ENCODE peak calls at places on chromosomes 3 and 15, in nine cellular contexts. F is bronchial epithelial cell; U is ovary; M is cardiac fibroblast; T is ascending aorta; J is fibroblast of mammary gland; Q is tibial nerve; K is CD4-positive, alpha-beta memory T cell; H is left lung. G is an unnamed sample.

GRCh38 chr15:48645558-48646330 is at the start of gene FBN1:
- DNase-seq in F (no peak), U (peak; percentile 89), M (peak; percentile 96), T (peak; percentile 23), J (peak; percentile 90), Q (peak; percentile 83), K (no peak), H (peak; percentile 56), G (no peak)

GRCh38 chr3:64740232-64740631 is 52.4 kb upstream of the ADAMTS9 start:
- DNase-seq in F (no peak), U (no peak), M (peak; percentile 69), T (no peak), J (peak; percentile 69), Q (peak; percentile 16), K (no peak), H (no peak), G (no peak)

GRCh38 chr3:30408105-30408557 is 198.3 kb upstream of the TGFBR2 start:
- DNase-seq in F (peak; percentile 31), U (no peak), M (peak; percentile 41), T (no peak), J (peak; percentile 57), Q (no peak), K (no peak), H (no peak), G (no peak)

GRCh38 chr3:15291589-15292541 is 40.5 kb downstream of the SH3BP5 start:
- DNase-seq in F (no peak), U (no peak), M (no peak), T (no peak), J (peak; percentile 55), Q (no peak), K (peak; percentile 92), H (peak; percentile 33), G (peak; percentile 39)

GRCh38 chr3:38984110-38984509 is 67.6 kb downstream of the SCN11A start:
- DNase-seq in F (peak; percentile 16), U (no peak), M (no peak), T (no peak), J (no peak), Q (no peak), K (no peak), H (no peak), G (no peak)

GRCh38 chr15:43370310-43370974 is 401 bp downstream of the ZSCAN29 start:
- DNase-seq in F (peak; percentile 19), U (peak; percentile 27), M (peak; percentile 35), T (no peak), J (peak; percentile 36), Q (no peak), K (no peak), H (peak; percentile 38), G (no peak)

GRCh38 chr3:123431658-123432323 is 17.1 kb downstream of the ADCY5 start:
- DNase-seq in F (no peak), U (no peak), M (no peak), T (no peak), J (no peak), Q (no peak), K (no peak), H (no peak), G (no peak)

GRCh38 chr3:159378391-159378790 is 576.5 kb downstream of the MFSD1 start:
- DNase-seq in F (no peak), U (no peak), M (no peak), T (no peak), J (no peak), Q (no peak), K (no peak), H (no peak), G (no peak)

GRCh38 chr3:115834068-115834467 is 210.8 kb downstream of the GAP43 start:
- DNase-seq in F (peak; percentile 79), U (no peak), M (peak; percentile 73), T (no peak), J (peak; percentile 81), Q (no peak), K (no peak), H (no peak), G (no peak)

GRCh38 chr15:56913670-56914069 is 4.8 kb upstream of the TCF12 start:
- DNase-seq in F (no peak), U (no peak), M (peak; percentile 68), T (no peak), J (no peak), Q (no peak), K (no peak), H (no peak), G (no peak)

DNA sequence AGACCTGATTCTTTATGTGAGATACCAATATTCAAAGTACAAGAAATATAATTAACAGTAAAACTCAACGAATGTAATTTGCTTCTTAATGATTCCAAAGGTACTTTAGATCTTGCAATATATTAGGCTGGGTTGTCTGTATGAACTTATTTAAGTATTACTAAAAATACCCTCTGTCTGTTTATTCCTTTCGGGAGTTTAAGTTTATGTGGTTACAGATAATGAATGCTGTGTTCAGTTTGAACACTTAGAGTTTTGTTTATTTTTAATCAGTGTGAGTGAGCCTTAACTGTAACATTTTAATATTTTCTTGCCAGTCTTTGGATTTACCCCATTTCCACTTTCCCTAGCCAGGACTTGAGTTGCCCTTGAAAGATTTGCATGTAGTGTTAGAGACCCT is 3.5 kb downstream of the PDE8A start:
- DNase-seq in F (no peak), U (no peak), M (no peak), T (no peak), J (no peak), Q (no peak), K (no peak), H (no peak), G (no peak)
- H3K4me3 ChIP-seq in F (no peak overlapping the region), U (no peak overlapping the region), M (no peak overlapping the region), T (no peak overlapping the region), J (no peak overlapping the region), Q (no peak overlapping the region), K (no peak overlapping the region), H (no peak overlapping the region), G (no peak overlapping the region)

GRCh38 chr3:72739521-72740466 is 108.5 kb downstream of the SHQ1 start:
- DNase-seq in F (no peak), U (no peak), M (peak; percentile 27), T (no peak), J (peak; percentile 49), Q (no peak), K (no peak), H (no peak), G (no peak)
- H3K4me3 ChIP-seq in F (no peak overlapping the region), U (no peak overlapping the region), M (no peak overlapping the region), T (no peak overlapping the region), J (no peak overlapping the region), Q (no peak overlapping the region), K (peak overlapping the region; percentile 63), H (peak overlapping the region; percentile 42), G (peak overlapping the region; percentile 56)

DNA sequence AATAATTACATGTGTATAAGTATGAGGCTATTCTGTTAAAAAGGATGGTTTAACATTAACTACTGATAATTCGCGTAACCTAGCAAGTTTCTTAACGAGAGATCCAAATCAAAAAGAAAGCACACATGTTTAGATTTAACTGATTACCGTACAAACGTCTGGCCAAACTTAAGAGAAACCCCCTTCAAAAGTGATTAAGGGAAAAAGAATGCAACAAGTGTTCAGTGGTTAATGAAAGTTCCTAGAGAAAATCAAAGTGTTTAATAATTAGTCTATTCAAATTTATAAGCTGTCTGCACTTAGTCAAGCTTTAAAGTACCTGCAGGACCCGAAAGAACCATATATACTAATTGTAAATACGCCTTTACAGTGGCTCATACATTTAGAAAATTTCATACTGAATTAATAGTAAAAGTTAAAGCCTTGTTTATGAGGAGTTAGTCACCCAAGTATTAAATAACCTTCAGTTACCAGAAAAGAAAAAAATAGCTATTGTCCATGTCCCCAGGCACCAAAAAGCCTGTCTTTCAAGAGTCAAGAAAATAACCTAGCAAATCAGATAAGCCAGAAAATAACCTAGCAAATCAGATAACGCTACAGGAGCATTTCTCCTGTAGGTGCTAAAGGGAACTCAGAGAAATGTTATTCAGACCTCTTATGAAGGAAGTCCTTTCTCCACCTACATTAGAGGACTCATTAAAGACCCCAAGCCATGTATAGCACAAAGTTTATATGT is 34.6 kb downstream of the ZNF589 start:
- DNase-seq in F (peak; percentile 28), U (no peak), M (no peak), T (no peak), J (no peak), Q (no peak), K (no peak), H (no peak), G (no peak)
- H3K4me3 ChIP-seq in F (no peak overlapping the region), U (no peak overlapping the region), M (no peak overlapping the region), T (no peak overlapping the region), J (no peak overlapping the region), Q (no peak overlapping the region), K (no peak overlapping the region), H (no peak overlapping the region), G (no peak overlapping the region)

GRCh38 chr15:87589134-87589533 is 667.4 kb downstream of the NTRK3 start:
- DNase-seq in F (no peak), U (no peak), M (no peak), T (no peak), J (no peak), Q (no peak), K (no peak), H (no peak), G (no peak)
- H3K4me3 ChIP-seq in F (no peak overlapping the region), U (no peak overlapping the region), M (no peak overlapping the region), T (no peak overlapping the region), J (no peak overlapping the region), Q (no peak overlapping the region), K (no peak overlapping the region), H (no peak overlapping the region), G (no peak overlapping the region)

GRCh38 chr15:32872606-32873291 is 154.9 kb downstream of the GREM1 start:
- DNase-seq in F (no peak), U (no peak), M (peak; percentile 50), T (no peak), J (peak; percentile 89), Q (peak; percentile 43), K (no peak), H (no peak), G (no peak)

GRCh38 chr15:32873292-32874114 is 155.7 kb downstream of the GREM1 start:
- DNase-seq in F (no peak), U (no peak), M (peak; percentile 52), T (no peak), J (peak; percentile 69), Q (no peak), K (no peak), H (no peak), G (no peak)

GRCh38 chr15:32869814-32870213 is 152.0 kb downstream of the GREM1 start:
- DNase-seq in F (no peak), U (no peak), M (no peak), T (no peak), J (no peak), Q (no peak), K (no peak), H (no peak), G (no peak)

GRCh38 chr15:32871887-32872286 is 154.1 kb downstream of the GREM1 start:
- DNase-seq in F (no peak), U (no peak), M (no peak), T (no peak), J (no peak), Q (no peak), K (no peak), H (no peak), G (no peak)

GRCh38 chr15:32870240-32871033 is 152.6 kb downstream of the GREM1 start:
- DNase-seq in F (peak; percentile 52), U (no peak), M (peak; percentile 98), T (no peak), J (peak; percentile 99), Q (no peak), K (no peak), H (no peak), G (no peak)
- H3K4me3 ChIP-seq in F (no peak overlapping the region), U (no peak overlapping the region), M (no peak overlapping the region), T (no peak overlapping the region), J (no peak overlapping the region), Q (no peak overlapping the region), K (no peak overlapping the region), H (no peak overlapping the region), G (no peak overlapping the region)